ENCODE peak calls at places on chromosome 1, in eight cellular contexts. One of them, this sample, is unnamed.

GRCh38 chr1:93443456-93443855 is 4.5 kb upstream of the FNBP1L start:
- DNase-seq in bronchial epithelial cell: no peak
- DNase-seq in GM12865: no peak
- DNase-seq in heart left ventricle: no peak
- DNase-seq in MM.1S: no peak
- DNase-seq in colonic mucosa: no peak
- DNase-seq in tibial artery: no peak
- DNase-seq in vagina: no peak
- DNase-seq in this sample: no peak

GRCh38 chr1:207418336-207418735 is 35.8 kb upstream of the CR2 start:
- DNase-seq in bronchial epithelial cell: no peak
- DNase-seq in GM12865: peak
- DNase-seq in heart left ventricle: no peak
- DNase-seq in MM.1S: no peak
- DNase-seq in colonic mucosa: no peak
- DNase-seq in tibial artery: no peak
- DNase-seq in vagina: no peak
- DNase-seq in this sample: no peak

GRCh38 chr1:150281221-150281757 is 1.1 kb upstream of the CIART start:
- DNase-seq in bronchial epithelial cell: peak
- DNase-seq in GM12865: peak
- DNase-seq in heart left ventricle: peak
- DNase-seq in MM.1S: peak
- DNase-seq in colonic mucosa: peak
- DNase-seq in tibial artery: peak
- DNase-seq in vagina: no peak
- DNase-seq in this sample: peak

GRCh38 chr1:44581205-44581604 is 93.1 kb downstream of the TMEM53 start:
- DNase-seq in bronchial epithelial cell: no peak
- DNase-seq in GM12865: no peak
- DNase-seq in heart left ventricle: no peak
- DNase-seq in MM.1S: no peak
- DNase-seq in colonic mucosa: no peak
- DNase-seq in tibial artery: no peak
- DNase-seq in vagina: no peak
- DNase-seq in this sample: no peak

GRCh38 chr1:180311011-180311730 is 81.1 kb downstream of the LHX4 start:
- DNase-seq in bronchial epithelial cell: peak
- DNase-seq in GM12865: no peak
- DNase-seq in heart left ventricle: no peak
- DNase-seq in MM.1S: no peak
- DNase-seq in colonic mucosa: no peak
- DNase-seq in tibial artery: no peak
- DNase-seq in vagina: no peak
- DNase-seq in this sample: no peak

GRCh38 chr1:179177182-179177581 is 52.3 kb downstream of the ABL2 start:
- DNase-seq in bronchial epithelial cell: no peak
- DNase-seq in GM12865: no peak
- DNase-seq in heart left ventricle: peak
- DNase-seq in MM.1S: no peak
- DNase-seq in colonic mucosa: no peak
- DNase-seq in tibial artery: peak
- DNase-seq in vagina: no peak
- DNase-seq in this sample: no peak

GRCh38 chr1:244665771-244666217 is 12.9 kb downstream of the DESI2 start:
- DNase-seq in bronchial epithelial cell: no peak
- DNase-seq in GM12865: no peak
- DNase-seq in heart left ventricle: no peak
- DNase-seq in MM.1S: no peak
- DNase-seq in colonic mucosa: no peak
- DNase-seq in tibial artery: no peak
- DNase-seq in vagina: no peak
- DNase-seq in this sample: peak

GRCh38 chr1:204417231-204417997 is 5.8 kb upstream of the PPP1R15B start:
- DNase-seq in bronchial epithelial cell: peak
- DNase-seq in GM12865: no peak
- DNase-seq in heart left ventricle: peak
- DNase-seq in MM.1S: no peak
- DNase-seq in colonic mucosa: peak
- DNase-seq in tibial artery: peak
- DNase-seq in vagina: peak
- DNase-seq in this sample: no peak

GRCh38 chr1:76571248-76571647 is 296.0 kb upstream of the ST6GALNAC5 start:
- DNase-seq in bronchial epithelial cell: no peak
- DNase-seq in GM12865: no peak
- DNase-seq in heart left ventricle: no peak
- DNase-seq in MM.1S: no peak
- DNase-seq in colonic mucosa: no peak
- DNase-seq in tibial artery: no peak
- DNase-seq in vagina: no peak
- DNase-seq in this sample: no peak

GRCh38 chr1:15455522-15455921 is 1.0 kb upstream of the CELA2A start:
- DNase-seq in bronchial epithelial cell: no peak
- DNase-seq in GM12865: peak
- DNase-seq in heart left ventricle: no peak
- DNase-seq in MM.1S: peak
- DNase-seq in colonic mucosa: no peak
- DNase-seq in tibial artery: no peak
- DNase-seq in vagina: no peak
- DNase-seq in this sample: no peak

GRCh38 chr1:114081145-114082046 is 72.3 kb downstream of the SYT6 start:
- DNase-seq in bronchial epithelial cell: no peak
- DNase-seq in GM12865: no peak
- DNase-seq in heart left ventricle: peak
- DNase-seq in MM.1S: no peak
- DNase-seq in colonic mucosa: no peak
- DNase-seq in tibial artery: peak
- DNase-seq in vagina: no peak
- DNase-seq in this sample: no peak

GRCh38 chr1:228081578-228082259 is 789 bp upstream of the ARF1 start:
- DNase-seq in bronchial epithelial cell: no peak
- DNase-seq in GM12865: peak
- DNase-seq in heart left ventricle: peak
- DNase-seq in MM.1S: peak
- DNase-seq in colonic mucosa: no peak
- DNase-seq in tibial artery: peak
- DNase-seq in vagina: no peak
- DNase-seq in this sample: no peak

GRCh38 chr1:226651732-226652105 is 87.4 kb downstream of the ITPKB start:
- DNase-seq in bronchial epithelial cell: no peak
- DNase-seq in GM12865: no peak
- DNase-seq in heart left ventricle: no peak
- DNase-seq in MM.1S: no peak
- DNase-seq in colonic mucosa: no peak
- DNase-seq in tibial artery: no peak
- DNase-seq in vagina: no peak
- DNase-seq in this sample: no peak

GRCh38 chr1:45356186-45356585 is 15.9 kb upstream of the MUTYH start:
- DNase-seq in bronchial epithelial cell: peak
- DNase-seq in GM12865: no peak
- DNase-seq in heart left ventricle: no peak
- DNase-seq in MM.1S: no peak
- DNase-seq in colonic mucosa: no peak
- DNase-seq in tibial artery: no peak
- DNase-seq in vagina: no peak
- DNase-seq in this sample: no peak

GRCh38 chr1:206685256-206685748 is 597 bp downstream of the MAPKAPK2 start:
- DNase-seq in bronchial epithelial cell: no peak
- DNase-seq in GM12865: peak
- DNase-seq in heart left ventricle: no peak
- DNase-seq in MM.1S: peak
- DNase-seq in colonic mucosa: no peak
- DNase-seq in tibial artery: no peak
- DNase-seq in vagina: no peak
- DNase-seq in this sample: peak

GRCh38 chr1:113233441-113233840 is 156.9 kb upstream of the MAGI3 start:
- DNase-seq in bronchial epithelial cell: no peak
- DNase-seq in GM12865: no peak
- DNase-seq in heart left ventricle: no peak
- DNase-seq in MM.1S: no peak
- DNase-seq in colonic mucosa: peak
- DNase-seq in tibial artery: no peak
- DNase-seq in vagina: peak
- DNase-seq in this sample: no peak

GRCh38 chr1:204830671-204831585 is 39.7 kb upstream of the NFASC start:
- DNase-seq in bronchial epithelial cell: no peak
- DNase-seq in GM12865: no peak
- DNase-seq in heart left ventricle: no peak
- DNase-seq in MM.1S: no peak
- DNase-seq in colonic mucosa: no peak
- DNase-seq in tibial artery: no peak
- DNase-seq in vagina: no peak
- DNase-seq in this sample: no peak

GRCh38 chr1:215523128-215523861 is 43.8 kb upstream of the KCTD3 start:
- DNase-seq in bronchial epithelial cell: peak
- DNase-seq in GM12865: no peak
- DNase-seq in heart left ventricle: no peak
- DNase-seq in MM.1S: no peak
- DNase-seq in colonic mucosa: no peak
- DNase-seq in tibial artery: no peak
- DNase-seq in vagina: no peak
- DNase-seq in this sample: no peak
- TF ChIP-seq CTCF in bronchial epithelial cell: no peak
- TF ChIP-seq CTCF in GM12865: no peak
- TF ChIP-seq CTCF in heart left ventricle: no peak
- TF ChIP-seq CTCF in MM.1S: no peak
- TF ChIP-seq CTCF in colonic mucosa: no peak
- TF ChIP-seq CTCF in tibial artery: no peak
- TF ChIP-seq CTCF in vagina: peak
- TF ChIP-seq CTCF in this sample: no peak

GRCh38 chr1:55071477-55071876 is 32.1 kb downstream of the PCSK9 start:
- DNase-seq in bronchial epithelial cell: peak
- DNase-seq in GM12865: no peak
- DNase-seq in heart left ventricle: no peak
- DNase-seq in MM.1S: no peak
- DNase-seq in colonic mucosa: no peak
- DNase-seq in tibial artery: no peak
- DNase-seq in vagina: no peak
- DNase-seq in this sample: no peak
- TF ChIP-seq CTCF in bronchial epithelial cell: peak
- TF ChIP-seq CTCF in GM12865: peak
- TF ChIP-seq CTCF in heart left ventricle: no peak
- TF ChIP-seq CTCF in MM.1S: peak
- TF ChIP-seq CTCF in colonic mucosa: no peak
- TF ChIP-seq CTCF in tibial artery: no peak
- TF ChIP-seq CTCF in vagina: no peak
- TF ChIP-seq CTCF in this sample: peak

GRCh38 chr1:219318826-219319225 is 145.1 kb downstream of the LYPLAL1 start:
- DNase-seq in bronchial epithelial cell: no peak
- DNase-seq in GM12865: no peak
- DNase-seq in heart left ventricle: no peak
- DNase-seq in MM.1S: no peak
- DNase-seq in colonic mucosa: no peak
- DNase-seq in tibial artery: no peak
- DNase-seq in vagina: no peak
- DNase-seq in this sample: no peak

GRCh38 chr1:219313961-219314360 is 140.3 kb downstream of the LYPLAL1 start:
- DNase-seq in bronchial epithelial cell: no peak
- DNase-seq in GM12865: no peak
- DNase-seq in heart left ventricle: no peak
- DNase-seq in MM.1S: no peak
- DNase-seq in colonic mucosa: no peak
- DNase-seq in tibial artery: no peak
- DNase-seq in vagina: no peak
- DNase-seq in this sample: no peak

GRCh38 chr1:219312967-219313366 is 139.3 kb downstream of the LYPLAL1 start:
- DNase-seq in bronchial epithelial cell: peak
- DNase-seq in GM12865: no peak
- DNase-seq in heart left ventricle: no peak
- DNase-seq in MM.1S: no peak
- DNase-seq in colonic mucosa: no peak
- DNase-seq in tibial artery: no peak
- DNase-seq in vagina: no peak
- DNase-seq in this sample: no peak

GRCh38 chr1:219316066-219316465 is 142.4 kb downstream of the LYPLAL1 start:
- DNase-seq in bronchial epithelial cell: no peak
- DNase-seq in GM12865: no peak
- DNase-seq in heart left ventricle: no peak
- DNase-seq in MM.1S: no peak
- DNase-seq in colonic mucosa: no peak
- DNase-seq in tibial artery: no peak
- DNase-seq in vagina: no peak
- DNase-seq in this sample: no peak

GRCh38 chr1:219317762-219318353 is 144.2 kb downstream of the LYPLAL1 start:
- DNase-seq in bronchial epithelial cell: no peak
- DNase-seq in GM12865: peak
- DNase-seq in heart left ventricle: no peak
- DNase-seq in MM.1S: no peak
- DNase-seq in colonic mucosa: no peak
- DNase-seq in tibial artery: no peak
- DNase-seq in vagina: no peak
- DNase-seq in this sample: peak
- TF ChIP-seq CTCF in bronchial epithelial cell: peak
- TF ChIP-seq CTCF in GM12865: peak
- TF ChIP-seq CTCF in heart left ventricle: no peak
- TF ChIP-seq CTCF in MM.1S: no peak
- TF ChIP-seq CTCF in colonic mucosa: no peak
- TF ChIP-seq CTCF in tibial artery: no peak
- TF ChIP-seq CTCF in vagina: no peak
- TF ChIP-seq CTCF in this sample: peak

GRCh38 chr1:151787689-151788088 is 2.6 kb downstream of the TDRKH start:
- DNase-seq in bronchial epithelial cell: no peak
- DNase-seq in GM12865: no peak
- DNase-seq in heart left ventricle: no peak
- DNase-seq in MM.1S: no peak
- DNase-seq in colonic mucosa: no peak
- DNase-seq in tibial artery: no peak
- DNase-seq in vagina: no peak
- DNase-seq in this sample: no peak

GRCh38 chr1:151790940-151791651 is 796 bp upstream of the TDRKH start:
- DNase-seq in bronchial epithelial cell: no peak
- DNase-seq in GM12865: peak
- DNase-seq in heart left ventricle: no peak
- DNase-seq in MM.1S: no peak
- DNase-seq in colonic mucosa: peak
- DNase-seq in tibial artery: no peak
- DNase-seq in vagina: no peak
- DNase-seq in this sample: no peak

DNA sequence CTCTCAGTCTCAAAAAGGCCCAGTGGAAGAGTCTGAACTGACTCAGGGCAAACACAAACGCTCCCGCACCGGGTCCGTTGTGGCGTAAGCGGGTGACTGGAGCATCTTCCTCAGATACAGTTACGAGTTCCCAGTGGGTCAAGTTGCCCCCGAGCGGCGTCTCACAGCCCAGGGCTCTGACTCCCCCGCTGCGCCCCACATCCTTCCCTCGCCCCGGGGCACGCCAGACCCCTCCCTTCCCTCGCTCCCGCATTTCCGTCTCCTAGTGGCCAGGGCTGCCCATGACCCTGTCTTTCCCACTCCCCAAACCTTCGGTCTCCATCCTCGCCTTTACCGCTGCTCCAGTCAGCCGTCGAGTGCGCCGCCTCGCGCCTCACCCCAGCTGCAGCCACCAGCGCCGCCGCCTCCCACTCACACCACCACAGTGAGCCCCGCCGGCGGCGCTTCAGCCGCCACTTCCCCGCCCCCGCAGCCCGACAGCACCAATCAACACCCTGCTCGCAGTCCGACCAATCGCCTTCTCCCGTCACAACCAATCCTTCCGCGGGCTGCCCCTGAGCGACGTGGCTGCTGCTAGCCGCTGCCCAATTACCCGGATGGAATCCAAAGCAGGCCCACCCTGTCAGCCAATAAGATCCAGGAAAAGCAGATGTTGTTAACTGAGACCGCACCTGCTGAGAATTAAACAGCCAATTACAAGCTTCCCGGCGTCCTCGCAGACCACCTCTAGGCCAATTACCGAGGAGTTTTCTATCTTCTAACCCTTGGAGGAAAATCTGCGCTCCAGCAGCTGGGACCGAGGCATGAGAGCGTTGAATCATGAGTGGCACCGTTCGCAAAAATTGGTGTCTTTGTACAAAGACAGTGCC is at the start of gene TDRKH:
- DNase-seq in bronchial epithelial cell: peak
- DNase-seq in GM12865: peak
- DNase-seq in heart left ventricle: peak
- DNase-seq in MM.1S: peak
- DNase-seq in colonic mucosa: peak
- DNase-seq in tibial artery: peak
- DNase-seq in vagina: peak
- DNase-seq in this sample: peak
- TF ChIP-seq CTCF in bronchial epithelial cell: peak
- TF ChIP-seq CTCF in GM12865: peak
- TF ChIP-seq CTCF in heart left ventricle: no peak
- TF ChIP-seq CTCF in MM.1S: peak
- TF ChIP-seq CTCF in colonic mucosa: peak
- TF ChIP-seq CTCF in tibial artery: peak
- TF ChIP-seq CTCF in vagina: no peak
- TF ChIP-seq CTCF in this sample: peak